ENCODE peak calls at places on chromosomes 12 and 14, in six cellular contexts. W, Z, Q, C, I and F are unnamed samples.
A peak's percentile ranks its signal among the peaks of the same experiment; 100 is the strongest.

GRCh38 chr14:22597771-22598098 is 365 bp upstream of the ABHD4 start:
- DNase-seq in W (no peak), Q (no peak), C (peak; percentile 7), Z (no peak), I (no peak), F (no peak)

GRCh38 chr12:132669166-132669879 is 17.8 kb downstream of the POLE start:
- DNase-seq in Z (no peak), I (no peak), W (no peak), C (no peak), Q (no peak), F (no peak)

GRCh38 chr14:73250781-73251500 is 13.6 kb downstream of the PAPLN start:
- DNase-seq in Z (peak; percentile 41), Q (no peak), W (no peak), C (no peak), I (no peak), F (no peak)

GRCh38 chr14:71703477-71703876 is 228.8 kb upstream of the RGS6 start:
- DNase-seq in W (no peak), Z (no peak), Q (no peak), C (peak; percentile 13), I (no peak), F (no peak)

GRCh38 chr14:20295067-20295466 is 10.7 kb downstream of the TTC5 start:
- DNase-seq in I (no peak), W (no peak), Q (no peak), Z (no peak), C (no peak), F (peak; percentile 30)

GRCh38 chr14:79082883-79083282 is 912.7 kb downstream of the NRXN3 start:
- DNase-seq in C (no peak), Q (no peak), I (no peak), Z (no peak), W (no peak), F (no peak)

GRCh38 chr12:53098354-53098981 is 1.0 kb downstream of the IGFBP6 start:
- DNase-seq in Z (peak; percentile 78), W (no peak), I (peak; percentile 82), Q (no peak), C (no peak), F (peak; percentile 30)

GRCh38 chr14:68780358-68781160 is 12.3 kb downstream of the ZFP36L1 start:
- DNase-seq in W (peak; percentile 13), I (no peak), Q (no peak), Z (peak; percentile 86), C (no peak), F (no peak)

GRCh38 chr14:91237219-91237618 is 7.3 kb downstream of the GPR68 start:
- DNase-seq in W (no peak), C (no peak), I (peak; percentile 66), Q (no peak), Z (no peak), F (no peak)